ENCODE peak calls at places on chromosomes 6 and 20, in eight cellular contexts. B is body of pancreas, D is ovary, C is transverse colon, O is heart left ventricle, Z is sigmoid colon, U is prostate gland, M is IMR-90. T is an unnamed sample.

GRCh38 chr6:138030872-138031271 is 76.3 kb downstream of the PERP start:
- DNase-seq in U (no peak), D (no peak), Z (no peak), M (no peak), O (no peak), B (no peak), C (no peak), T (no peak)

GRCh38 chr20:57426156-57426769 is 35.1 kb downstream of the RBM38 start:
- DNase-seq in O (no peak), C (no peak), M (no peak), U (no peak), D (no peak), Z (no peak), B (no peak), T (no peak)

GRCh38 chr20:33883164-33883563 is 72.0 kb downstream of the CHMP4B start:
- DNase-seq in C (peak; percentile 47), B (no peak), O (no peak), M (no peak), D (no peak), Z (no peak), U (no peak), T (no peak)

GRCh38 chr20:10504893-10505292 is 69.8 kb downstream of the SLX4IP start:
- DNase-seq in M (peak; percentile 21), B (no peak), Z (no peak), O (no peak), C (no peak), U (peak; percentile 59), D (peak; percentile 43), T (no peak)

GRCh38 chr6:5105146-5105545 is 20.0 kb downstream of the PPP1R3G start:
- DNase-seq in B (no peak), D (no peak), U (no peak), O (no peak), M (no peak), Z (peak; percentile 30), C (no peak), T (no peak)

GRCh38 chr6:157800420-157801237 is 22.4 kb upstream of the SNX9 start:
- DNase-seq in O (no peak), D (no peak), C (no peak), B (no peak), M (peak; percentile 86), Z (no peak), U (no peak), T (no peak)

GRCh38 chr6:134071876-134072275 is 19.5 kb upstream of the SLC2A12 start:
- DNase-seq in B (no peak), Z (no peak), O (no peak), M (no peak), D (no peak), U (no peak), C (no peak), T (no peak)

GRCh38 chr20:33689973-33690372 is 3.8 kb upstream of the E2F1 start:
- DNase-seq in Z (no peak), O (no peak), M (peak; percentile 66), B (no peak), U (no peak), C (no peak), D (peak; percentile 74), T (no peak)

GRCh38 chr20:22490287-22491187 is 93.8 kb downstream of the FOXA2 start:
- DNase-seq in U (peak; percentile 44), Z (peak; percentile 50), D (no peak), B (peak; percentile 98), C (peak; percentile 83), O (no peak), M (no peak), T (peak; percentile 76)

GRCh38 chr6:150691463-150691862 is 91.8 kb downstream of the PLEKHG1 start:
- DNase-seq in D (no peak), U (no peak), M (no peak), Z (no peak), B (no peak), O (no peak), C (no peak), T (no peak)

GRCh38 chr20:63411898-63412631 is 50.9 kb upstream of the CHRNA4 start:
- DNase-seq in D (no peak), M (no peak), B (no peak), Z (no peak), U (no peak), O (no peak), C (no peak), T (no peak)

GRCh38 chr6:160265869-160266476 is 7.4 kb upstream of the SLC22A2 start:
- DNase-seq in B (no peak), D (no peak), C (no peak), Z (no peak), M (no peak), O (no peak), U (no peak), T (no peak)

GRCh38 chr6:137763861-137764260 is 103.2 kb upstream of the TNFAIP3 start:
- DNase-seq in M (no peak), U (no peak), O (no peak), B (no peak), C (no peak), Z (no peak), D (no peak), T (no peak)

GRCh38 chr6:24910850-24911712 is 24.7 kb downstream of the RIPOR2 start:
- DNase-seq in Z (peak; percentile 81), M (peak; percentile 65), B (peak; percentile 57), O (peak; percentile 74), D (peak; percentile 45), C (peak; percentile 31), U (peak; percentile 63), T (peak; percentile 64)

GRCh38 chr20:34042286-34042685 is 48.6 kb downstream of the RALY start:
- DNase-seq in Z (no peak), M (no peak), B (no peak), O (peak; percentile 66), U (no peak), C (no peak), D (no peak), T (no peak)

GRCh38 chr6:101477436-101477835 is 83.9 kb downstream of the GRIK2 start:
- DNase-seq in B (no peak), O (no peak), U (no peak), Z (no peak), M (no peak), C (no peak), D (no peak), T (no peak)

GRCh38 chr6:5084192-5084786 is 852 bp upstream of the PPP1R3G start:
- DNase-seq in M (no peak), C (peak; percentile 28), Z (peak; percentile 75), B (no peak), O (peak; percentile 80), U (no peak), D (peak; percentile 53), T (no peak)

GRCh38 chr6:151443449-151443848 is 8.5 kb downstream of the RMND1 start:
- DNase-seq in B (no peak), Z (no peak), M (no peak), C (no peak), D (no peak), O (no peak), U (no peak), T (no peak)

GRCh38 chr6:141969201-141969600 is 163.5 kb upstream of the GJE1 start:
- DNase-seq in Z (no peak), C (no peak), D (no peak), U (no peak), B (no peak), M (no peak), O (no peak), T (no peak)

DNA sequence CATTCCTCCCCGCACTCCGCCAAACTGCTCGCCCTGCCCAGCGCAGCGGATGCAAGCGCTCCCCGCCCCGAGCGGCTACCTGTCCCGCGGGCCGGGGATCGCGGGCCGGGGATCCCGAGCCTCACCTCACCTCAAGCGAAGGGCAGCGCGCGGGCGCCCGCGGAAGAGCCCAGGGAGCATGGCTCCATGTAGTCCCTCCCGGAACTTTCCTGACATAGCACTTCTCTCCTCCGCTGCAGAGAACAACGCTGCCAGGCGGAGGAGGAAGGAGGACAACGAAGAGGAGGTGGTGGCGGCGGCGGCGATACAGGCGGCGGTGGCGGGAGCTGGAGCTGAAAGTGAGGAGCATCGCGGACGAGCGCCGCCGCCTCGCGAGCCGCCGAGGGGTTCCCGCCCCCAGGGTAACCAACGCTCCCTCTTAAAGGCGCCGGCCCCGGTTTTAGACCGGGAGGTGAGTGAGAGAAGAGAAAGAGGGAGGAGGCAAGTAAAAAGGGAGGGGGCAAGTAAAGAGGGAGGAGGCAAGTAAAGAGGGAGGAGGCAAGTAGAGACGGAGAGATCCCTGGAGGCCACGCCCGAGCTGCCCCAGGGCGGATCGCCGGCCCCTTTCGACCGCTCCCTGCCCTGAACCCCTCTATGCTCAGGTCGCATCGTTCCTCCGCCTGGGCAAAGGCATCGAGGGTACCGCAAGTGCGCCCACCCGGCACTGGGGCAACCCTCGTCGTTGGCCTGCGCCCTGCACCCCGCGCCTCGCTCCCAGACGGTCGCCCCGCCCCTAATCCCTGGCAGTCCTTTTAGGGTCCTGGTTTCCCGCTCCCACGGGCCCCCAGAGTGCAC is at the start of gene GPR63:
- DNase-seq in M (peak; percentile 52), Z (peak; percentile 87), O (peak; percentile 71), C (peak; percentile 82), B (peak; percentile 63), D (peak; percentile 62), U (peak; percentile 52), T (peak; percentile 49)
- TF ChIP-seq POLR2A in M (no peak), Z (no peak), O (peak; percentile 24), C (peak; percentile 19), B (peak; percentile 67), D (peak; percentile 23), U (peak; percentile 25), T (peak; percentile 31)

GRCh38 chr6:56714273-56714672 is 71.6 kb upstream of the DST start:
- DNase-seq in B (no peak), D (no peak), O (no peak), U (no peak), M (no peak), C (no peak), Z (no peak), T (no peak)
- H3K27ac ChIP-seq in B (no peak overlapping the region), D (no peak overlapping the region), O (peak overlapping the region; percentile 59), U (no peak overlapping the region), M (peak overlapping the region; percentile 94), C (peak overlapping the region; percentile 50), Z (peak overlapping the region; percentile 78), T (no peak overlapping the region)

GRCh38 chr20:46034039-46034438 is 5.0 kb downstream of the SLC12A5 start:
- DNase-seq in Z (no peak), M (no peak), O (no peak), D (no peak), B (no peak), C (no peak), U (no peak), T (no peak)

GRCh38 chr20:46037036-46037435 is 8.0 kb downstream of the SLC12A5 start:
- DNase-seq in Z (no peak), U (no peak), B (no peak), D (no peak), M (no peak), C (no peak), O (no peak), T (no peak)

GRCh38 chr20:46036370-46036769 is 7.4 kb downstream of the SLC12A5 start:
- DNase-seq in D (no peak), C (no peak), M (no peak), U (no peak), B (no peak), O (no peak), Z (no peak), T (no peak)

GRCh38 chr20:46035713-46036112 is 6.7 kb downstream of the SLC12A5 start:
- DNase-seq in C (no peak), M (no peak), U (no peak), B (no peak), O (no peak), D (no peak), Z (no peak), T (no peak)

GRCh38 chr20:46035253-46035652 is 6.2 kb downstream of the SLC12A5 start:
- DNase-seq in U (no peak), O (no peak), M (no peak), C (no peak), B (no peak), D (no peak), Z (no peak), T (no peak)
- H3K27me3 ChIP-seq in U (peaks cover 33% of the 10 kb centered on the region), O (peaks cover 67% of the 10 kb centered on the region), M (peaks cover 34% of the 10 kb centered on the region), C (peaks cover 53% of the 10 kb centered on the region), B (peaks cover 12% of the 10 kb centered on the region), D (no peaks in the 10 kb centered on the region), Z (peaks cover 55% of the 10 kb centered on the region), T (no peaks in the 10 kb centered on the region)

GRCh38 chr20:49179368-49180277 is 8.5 kb downstream of the STAU1 start:
- DNase-seq in D (no peak), Z (no peak), B (no peak), O (no peak), M (no peak), C (no peak), U (no peak), T (no peak)
- TF ChIP-seq POLR2A in D (no peak), Z (no peak), B (no peak), O (no peak), M (no peak), C (no peak), U (no peak), T (no peak)